ENCODE peak calls at places on chromosomes 4 and X, in ten cellular contexts. Q is epithelial cell of esophagus; W is retina; P is bronchial epithelial cell; K is activated CD8-positive, alpha-beta T cell treated with anti-CD3 and anti-CD28 coated beads for 36 hours; V is NCI-H524; N is gastrocnemius medialis; O is A549; S is immature natural killer cell; T is dermis microvascular lymphatic vessel endothelial cell. Y is an unnamed sample.

GRCh38 chr4:7737752-7738457 is 201.8 kb downstream of the AFAP1 start:
- DNase-seq in Q (no peak), W (no peak), P (no peak), K (no peak), V (no peak), N (no peak), O (no peak), S (no peak), T (no peak), Y (no peak)

GRCh38 chr4:113781439-113782040 is 20.0 kb upstream of the CAMK2D start:
- DNase-seq in Q (peak; percentile 51), W (no peak), P (peak; percentile 56), K (no peak), V (no peak), N (no peak), O (peak; percentile 24), S (peak; percentile 26), T (no peak), Y (no peak)

GRCh38 chr4:155667538-155668511 is 1.2 kb downstream of the GUCY1A1 start:
- DNase-seq in Q (peak; percentile 40), W (peak; percentile 92), P (no peak), K (peak; percentile 19), V (peak; percentile 27), N (no peak), O (peak; percentile 1), S (peak; percentile 62), T (peak; percentile 55), Y (no peak)

GRCh38 chrX:64206556-64207162 is 1.2 kb upstream of the AMER1 start:
- DNase-seq in Q (peak; percentile 23), W (no peak), P (peak; percentile 4), K (peak; percentile 2), V (peak; percentile 21), N (peak; percentile 23), O (no peak), S (no peak), T (no peak), Y (no peak)

GRCh38 chr4:77047037-77047436 is 28.8 kb downstream of the CCNI start:
- DNase-seq in Q (peak; percentile 26), W (no peak), P (no peak), K (no peak), V (no peak), N (no peak), O (no peak), S (no peak), T (no peak), Y (no peak)

GRCh38 chr4:166012129-166013078 is 139.4 kb downstream of the TLL1 start:
- DNase-seq in Q (peak; percentile 61), W (no peak), P (peak; percentile 82), K (no peak), V (no peak), N (no peak), O (no peak), S (no peak), T (no peak), Y (peak; percentile 37)

GRCh38 chrX:111349098-111349497 is 62.9 kb downstream of the DCX start:
- DNase-seq in Q (no peak), W (peak; percentile 12), P (no peak), K (no peak), V (peak; percentile 45), N (no peak), O (no peak), S (no peak), T (no peak), Y (no peak)

GRCh38 chrX:39204349-39204748 is 403.1 kb downstream of the MID1IP1 start:
- DNase-seq in Q (no peak), W (no peak), P (no peak), K (no peak), V (no peak), N (no peak), O (no peak), S (no peak), T (no peak), Y (no peak)

GRCh38 chr4:1244978-1245471 is 3.9 kb downstream of the CTBP1 start:
- DNase-seq in Q (no peak), W (no peak), P (no peak), K (no peak), V (no peak), N (no peak), O (no peak), S (no peak), T (no peak), Y (no peak)

GRCh38 chrX:24426340-24426913 is 38.7 kb upstream of the PDK3 start:
- DNase-seq in Q (peak; percentile 92), W (no peak), P (peak; percentile 94), K (no peak), V (no peak), N (no peak), O (peak; percentile 2), S (peak; percentile 16), T (peak; percentile 2), Y (peak; percentile 74)

GRCh38 chr4:87707279-87707918 is 57.3 kb downstream of the DMP1 start:
- DNase-seq in Q (no peak), W (no peak), P (no peak), K (no peak), V (no peak), N (no peak), O (no peak), S (no peak), T (no peak), Y (no peak)

GRCh38 chrX:1468250-1468772 is 15.6 kb upstream of the ASMTL start:
- DNase-seq in Q (peak; percentile 7), W (no peak), P (no peak), K (peak; percentile 93), V (peak; percentile 10), N (no peak), O (peak; percentile 52), S (peak; percentile 81), T (no peak), Y (peak; percentile 5)

GRCh38 chr4:152534541-152535231 is 1.2 kb downstream of the FBXW7 start:
- DNase-seq in Q (peak; percentile 35), W (peak; percentile 66), P (no peak), K (peak; percentile 64), V (peak; percentile 15), N (peak; percentile 17), O (no peak), S (peak; percentile 53), T (no peak), Y (no peak)

GRCh38 chr4:152109585-152110509 is 349.0 kb upstream of the GATB start:
- DNase-seq in Q (no peak), W (no peak), P (no peak), K (no peak), V (no peak), N (no peak), O (no peak), S (no peak), T (peak; percentile 92), Y (no peak)

GRCh38 chr4:81227968-81228367 is 12.9 kb upstream of the PRKG2 start:
- DNase-seq in Q (no peak), W (no peak), P (no peak), K (no peak), V (no peak), N (no peak), O (no peak), S (no peak), T (no peak), Y (no peak)

GRCh38 chr4:26179316-26179760 is 141.5 kb upstream of the RBPJ start:
- DNase-seq in Q (no peak), W (no peak), P (no peak), K (peak; percentile 30), V (no peak), N (no peak), O (no peak), S (no peak), T (no peak), Y (no peak)

GRCh38 chr4:152661649-152662048 is 18.1 kb downstream of the TMEM154 start:
- DNase-seq in Q (no peak), W (no peak), P (no peak), K (no peak), V (no peak), N (no peak), O (no peak), S (no peak), T (no peak), Y (no peak)

GRCh38 chrX:132948648-132949260 is 9.7 kb downstream of the HS6ST2 start:
- DNase-seq in Q (peak; percentile 16), W (no peak), P (no peak), K (no peak), V (no peak), N (no peak), O (peak; percentile 13), S (no peak), T (no peak), Y (no peak)

Y was measured in epithelial cell of prostate.